ENCODE peak calls at places on chromosomes 16 and 17, in six cellular contexts. P is PC-3, X is SK-N-SH, Y is HCT116, M is GM23248, D is neural progenitor cell. O is an unnamed sample.

GRCh38 chr17:69518951-69519350 is 104.5 kb downstream of the MAP2K6 start:
- DNase-seq in M (no peak), D (no peak), X (no peak), P (no peak), Y (no peak), O (no peak)

GRCh38 chr17:48002920-48003685 is 32.2 kb downstream of the CDK5RAP3 start:
- DNase-seq in M (peak), D (peak), Y (no peak), P (no peak), X (peak), O (no peak)

GRCh38 chr17:226108-226772 is 44.8 kb upstream of the DOC2B start:
- DNase-seq in D (no peak), X (no peak), P (no peak), M (no peak), Y (no peak), O (no peak)

GRCh38 chr16:46687486-46687885 is 1.5 kb downstream of the VPS35 start:
- DNase-seq in P (peak), X (no peak), Y (no peak), M (peak), D (no peak), O (no peak)

GRCh38 chr17:4566785-4567184 is 6.4 kb upstream of the GGT6 start:
- DNase-seq in P (peak), X (peak), Y (peak), M (peak), D (peak), O (peak)

GRCh38 chr17:882827-883585 is 96.6 kb downstream of the NXN start:
- DNase-seq in M (peak), Y (no peak), P (no peak), X (no peak), D (peak), O (no peak)

GRCh38 chr17:9138161-9138717 is 116.9 kb downstream of the NTN1 start:
- DNase-seq in D (no peak), M (no peak), X (no peak), Y (no peak), P (no peak), O (no peak)

GRCh38 chr17:45783593-45784292 is 377 bp upstream of the CRHR1 start:
- DNase-seq in D (peak), X (peak), Y (no peak), M (no peak), P (no peak), O (no peak)

GRCh38 chr17:31289790-31290189 is 7.2 kb downstream of the OMG start:
- DNase-seq in D (no peak), P (peak), Y (no peak), M (peak), X (no peak), O (no peak)

GRCh38 chr17:67376509-67376891 is 581 bp upstream of the PITPNC1 start:
- DNase-seq in P (peak), M (peak), D (no peak), X (no peak), Y (no peak), O (peak)

GRCh38 chr16:78628526-78628925 is 529.1 kb downstream of the WWOX start:
- DNase-seq in X (no peak), D (no peak), M (no peak), P (no peak), Y (no peak), O (no peak)

GRCh38 chr17:27543958-27544349 is 87.0 kb upstream of the LGALS9 start:
- DNase-seq in P (no peak), D (no peak), M (no peak), X (no peak), Y (no peak), O (no peak)

GRCh38 chr17:68344701-68345136 is 53.4 kb downstream of the ARSG start:
- DNase-seq in P (no peak), X (no peak), Y (no peak), D (peak), M (no peak), O (peak)

GRCh38 chr17:3558603-3559269 is 1.1 kb upstream of the TRPV3 start:
- DNase-seq in Y (no peak), M (peak), D (no peak), X (no peak), P (peak), O (peak)

GRCh38 chr16:50519602-50520001 is 28.6 kb upstream of the NKD1 start:
- DNase-seq in Y (no peak), D (no peak), X (no peak), M (no peak), P (no peak), O (no peak)

GRCh38 chr17:41663451-41664171 is 25.1 kb upstream of the EIF1 start:
- DNase-seq in D (no peak), M (no peak), Y (no peak), X (no peak), P (no peak), O (no peak)

GRCh38 chr17:49616546-49617205 is 41.0 kb downstream of the NXPH3 start:
- DNase-seq in P (no peak), X (no peak), M (peak), D (no peak), Y (no peak), O (no peak)

GRCh38 chr16:50238868-50239301 is 27.5 kb upstream of the ADCY7 start:
- DNase-seq in X (no peak), Y (no peak), M (no peak), D (no peak), P (no peak), O (no peak)

GRCh38 chr16:54176376-54176901 is 110.1 kb downstream of the IRX3 start:
- DNase-seq in P (no peak), X (no peak), Y (no peak), D (peak), M (peak), O (no peak)

GRCh38 chr17:79077587-79077986 is 3.0 kb downstream of the ENGASE start:
- DNase-seq in Y (no peak), M (no peak), D (no peak), X (no peak), P (no peak), O (no peak)

GRCh38 chr17:11303773-11304394 is 62.9 kb downstream of the SHISA6 start:
- DNase-seq in P (no peak), M (no peak), D (no peak), X (no peak), Y (no peak), O (no peak)

GRCh38 chr16:73143681-73144370 is 95.9 kb upstream of the ZFHX3 start:
- DNase-seq in P (no peak), M (peak), X (no peak), Y (no peak), D (no peak), O (no peak)

GRCh38 chr16:2717360-2718263 is 2.4 kb downstream of the PRSS27 start:
- DNase-seq in P (no peak), M (no peak), Y (no peak), D (no peak), X (no peak), O (no peak)

GRCh38 chr16:84905965-84906460 is 86.2 kb downstream of the CRISPLD2 start:
- DNase-seq in Y (no peak), P (no peak), D (no peak), M (no peak), X (no peak), O (no peak)

GRCh38 chr16:52095466-52095865 is 451.5 kb downstream of the TOX3 start:
- DNase-seq in D (no peak), P (no peak), Y (no peak), X (no peak), M (no peak), O (no peak)

GRCh38 chr16:80974649-80975376 is 31.9 kb downstream of the CMC2 start:
- DNase-seq in D (peak), M (peak), Y (peak), P (peak), X (no peak), O (peak)

GRCh38 chr16:74748710-74749073 is 25.9 kb downstream of the FA2H start:
- DNase-seq in P (no peak), Y (no peak), D (no peak), M (no peak), X (no peak), O (no peak)

GRCh38 chr16:57061084-57061905 is 31.1 kb upstream of the CPNE2 start:
- DNase-seq in M (peak), D (no peak), X (peak), P (peak), Y (no peak), O (no peak)
- TF ChIP-seq EZH2phosphoT487 in M (no peak), D (no peak), X (no peak), P (no peak), Y (no peak), O (no peak)

DNA sequence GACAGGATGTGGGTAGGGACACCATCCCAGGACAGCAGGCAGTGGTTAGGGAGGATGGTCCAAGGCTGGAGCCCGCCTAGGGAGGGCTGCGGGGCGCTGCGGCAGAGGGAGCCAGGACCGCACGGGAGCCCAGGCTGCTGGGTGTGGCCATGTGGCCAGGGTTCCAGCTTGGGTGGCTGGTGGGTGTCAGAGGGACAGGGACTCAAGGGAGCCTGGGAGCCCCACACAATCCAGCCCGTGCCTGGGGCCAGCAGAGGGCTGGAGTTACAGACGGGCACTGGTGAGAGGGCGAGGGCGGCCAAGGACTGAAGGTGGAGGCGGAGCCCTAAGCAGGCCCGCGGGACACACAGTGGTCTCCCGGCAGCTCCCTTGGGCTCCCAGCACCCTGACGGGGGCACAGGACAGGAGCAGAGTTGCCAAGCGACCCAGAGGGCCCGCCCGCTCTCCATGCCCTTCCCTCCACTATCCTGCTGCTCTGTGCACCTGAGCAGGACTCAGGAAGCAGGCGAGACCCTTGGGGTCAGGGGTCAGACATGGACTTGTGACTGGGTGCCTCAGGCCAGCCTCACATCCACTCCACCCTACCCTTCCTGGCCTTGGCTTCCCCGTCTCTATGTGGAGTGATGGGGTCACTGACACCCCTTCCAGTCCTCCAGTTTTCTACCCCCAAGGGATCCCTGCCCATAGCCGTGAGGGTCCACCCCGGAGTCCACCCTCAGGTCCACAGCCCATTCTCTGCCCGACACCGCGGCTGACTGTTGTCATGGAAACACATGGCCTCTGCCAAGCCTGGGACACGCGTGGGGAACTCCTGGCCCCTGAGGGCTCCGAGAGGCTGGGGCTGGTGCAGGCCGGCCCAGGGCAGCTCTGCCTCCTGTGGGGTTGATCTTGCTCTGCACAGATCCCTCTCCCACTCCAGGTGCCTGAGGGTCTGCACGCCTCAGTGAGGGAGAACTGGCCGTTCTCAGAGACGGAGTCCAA is 6.9 kb downstream of the MRPL28 start:
- DNase-seq in P (no peak), M (no peak), Y (no peak), X (peak), D (no peak), O (no peak)
- TF ChIP-seq EZH2phosphoT487 in P (no peak), M (no peak), Y (no peak), X (no peak), D (no peak), O (no peak)

GRCh38 chr17:37828313-37829124 is 83.7 kb upstream of the HNF1B start:
- DNase-seq in Y (no peak), M (peak), X (no peak), P (peak), D (no peak), O (no peak)
- TF ChIP-seq EZH2phosphoT487 in Y (no peak), M (no peak), X (no peak), P (no peak), D (no peak), O (no peak)

DNA sequence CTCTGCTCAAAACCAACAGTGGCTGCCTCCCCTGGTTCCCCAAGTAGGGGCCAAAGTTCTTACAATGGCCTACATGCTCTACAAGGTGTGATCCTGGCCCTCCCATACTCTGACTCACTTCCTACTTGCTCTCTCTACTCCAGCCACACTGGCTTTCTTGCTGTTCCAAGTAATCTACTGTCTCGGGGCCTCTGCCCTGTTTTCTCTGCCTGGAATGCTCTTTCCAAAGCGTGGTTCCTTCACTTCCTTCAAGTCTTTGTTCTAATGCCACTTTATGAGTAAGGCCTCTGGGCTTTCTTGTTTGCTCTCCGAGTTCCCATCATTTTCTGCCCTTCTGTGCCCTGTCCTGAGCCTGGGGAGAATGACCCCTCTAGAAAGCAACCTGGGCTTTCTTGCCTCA is 4.1 kb upstream of the CDH3 start:
- DNase-seq in M (peak), P (peak), Y (no peak), X (no peak), D (no peak), O (no peak)
- TF ChIP-seq EZH2phosphoT487 in M (no peak), P (no peak), Y (no peak), X (no peak), D (no peak), O (no peak)

GRCh38 chr17:75981019-75981615 is 2.1 kb downstream of the TEN1 start:
- DNase-seq in X (no peak), Y (no peak), M (peak), P (no peak), D (no peak), O (no peak)

GRCh38 chr17:75980188-75981018 is 1.4 kb downstream of the TEN1 start:
- DNase-seq in M (peak), X (no peak), P (no peak), Y (no peak), D (no peak), O (no peak)

GRCh38 chr17:75978938-75979704 is at the start of the genes ACOX1 and TEN1:
- DNase-seq in M (peak), X (peak), D (peak), P (peak), Y (peak), O (peak)

GRCh38 chr17:75976175-75976848 is 2.7 kb downstream of the ACOX1 start:
- DNase-seq in P (no peak), Y (no peak), X (no peak), D (no peak), M (peak), O (no peak)

GRCh38 chr17:75979705-75980187 is 706 bp downstream of the TEN1 start:
- DNase-seq in X (no peak), P (no peak), M (peak), Y (no peak), D (no peak), O (no peak)
- TF ChIP-seq EZH2phosphoT487 in X (no peak), P (no peak), M (no peak), Y (no peak), D (no peak), O (no peak)

DNA sequence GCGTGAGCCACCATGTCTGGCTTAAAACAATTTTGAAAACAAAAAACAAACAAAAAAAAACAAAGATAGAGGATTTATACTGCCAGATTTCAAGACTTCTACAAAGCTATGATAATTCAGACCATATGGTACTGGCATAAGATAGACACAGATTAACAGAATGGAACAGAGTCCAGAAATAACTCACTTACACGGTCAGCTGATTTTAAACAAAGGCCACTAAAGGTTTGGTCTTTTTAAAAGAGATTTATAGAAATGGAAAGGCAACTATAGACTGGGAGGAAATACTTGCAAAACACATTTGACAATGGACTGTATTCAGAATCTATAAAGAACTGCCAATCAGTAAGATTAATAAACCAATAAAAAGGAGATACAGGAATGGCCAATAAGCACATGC is 48.6 kb upstream of the MNT start:
- DNase-seq in M (peak), P (no peak), D (no peak), Y (no peak), X (peak), O (peak)
- TF ChIP-seq EZH2phosphoT487 in M (no peak), P (no peak), D (no peak), Y (no peak), X (no peak), O (no peak)